ENCODE peak calls at places on chromosomes 1 and 21, in ten cellular contexts. One of them, this sample, is unnamed.

GRCh38 chr1:176416777-176417176 is 46.2 kb upstream of the PAPPA2 start:
- DNase-seq in stomach: no peak
- DNase-seq in stimulated activated CD4-positive, alpha-beta T cell treated with anti-CD3 and anti-CD28 coated beads, TNF-alpha, amount 100 ng/mL, for 1 hour: no peak
- DNase-seq in colonic mucosa: no peak
- DNase-seq in breast epithelium: no peak
- DNase-seq in caudate nucleus: no peak
- DNase-seq in RPMI7951: no peak
- DNase-seq in heart left ventricle: no peak
- DNase-seq in GM12865: no peak
- DNase-seq in immature natural killer cell: no peak
- DNase-seq in this sample: no peak

GRCh38 chr1:52669696-52670095 is 28.5 kb downstream of the COA7 start:
- DNase-seq in stomach: no peak
- DNase-seq in stimulated activated CD4-positive, alpha-beta T cell treated with anti-CD3 and anti-CD28 coated beads, TNF-alpha, amount 100 ng/mL, for 1 hour: no peak
- DNase-seq in colonic mucosa: no peak
- DNase-seq in breast epithelium: no peak
- DNase-seq in caudate nucleus: no peak
- DNase-seq in RPMI7951: no peak
- DNase-seq in heart left ventricle: no peak
- DNase-seq in GM12865: no peak
- DNase-seq in immature natural killer cell: no peak
- DNase-seq in this sample: no peak

GRCh38 chr1:55526716-55527115 is 311.6 kb upstream of the USP24 start:
- DNase-seq in stomach: no peak
- DNase-seq in stimulated activated CD4-positive, alpha-beta T cell treated with anti-CD3 and anti-CD28 coated beads, TNF-alpha, amount 100 ng/mL, for 1 hour: no peak
- DNase-seq in colonic mucosa: no peak
- DNase-seq in breast epithelium: no peak
- DNase-seq in caudate nucleus: no peak
- DNase-seq in RPMI7951: no peak
- DNase-seq in heart left ventricle: no peak
- DNase-seq in GM12865: no peak
- DNase-seq in immature natural killer cell: no peak
- DNase-seq in this sample: no peak

GRCh38 chr1:160376525-160377131 is 9.8 kb downstream of the NHLH1 start:
- DNase-seq in stomach: no peak
- DNase-seq in stimulated activated CD4-positive, alpha-beta T cell treated with anti-CD3 and anti-CD28 coated beads, TNF-alpha, amount 100 ng/mL, for 1 hour: no peak
- DNase-seq in colonic mucosa: peak; percentile 37
- DNase-seq in breast epithelium: no peak
- DNase-seq in caudate nucleus: peak; percentile 80
- DNase-seq in RPMI7951: peak; percentile 62
- DNase-seq in heart left ventricle: no peak
- DNase-seq in GM12865: peak; percentile 73
- DNase-seq in immature natural killer cell: peak; percentile 40
- DNase-seq in this sample: peak; percentile 11

GRCh38 chr21:27480841-27481261 is 514.0 kb upstream of the ADAMTS5 start:
- DNase-seq in stomach: no peak
- DNase-seq in stimulated activated CD4-positive, alpha-beta T cell treated with anti-CD3 and anti-CD28 coated beads, TNF-alpha, amount 100 ng/mL, for 1 hour: no peak
- DNase-seq in colonic mucosa: no peak
- DNase-seq in breast epithelium: peak; percentile 32
- DNase-seq in caudate nucleus: no peak
- DNase-seq in RPMI7951: peak; percentile 58
- DNase-seq in heart left ventricle: no peak
- DNase-seq in GM12865: peak; percentile 0
- DNase-seq in immature natural killer cell: no peak
- DNase-seq in this sample: no peak

GRCh38 chr1:175678471-175678870 is 64.9 kb downstream of the TNR start:
- DNase-seq in stomach: no peak
- DNase-seq in stimulated activated CD4-positive, alpha-beta T cell treated with anti-CD3 and anti-CD28 coated beads, TNF-alpha, amount 100 ng/mL, for 1 hour: no peak
- DNase-seq in colonic mucosa: no peak
- DNase-seq in breast epithelium: no peak
- DNase-seq in caudate nucleus: no peak
- DNase-seq in RPMI7951: peak; percentile 12
- DNase-seq in heart left ventricle: no peak
- DNase-seq in GM12865: no peak
- DNase-seq in immature natural killer cell: no peak
- DNase-seq in this sample: no peak

GRCh38 chr1:205248793-205249601 is 21.3 kb downstream of the TMCC2 start:
- DNase-seq in stomach: peak; percentile 77
- DNase-seq in stimulated activated CD4-positive, alpha-beta T cell treated with anti-CD3 and anti-CD28 coated beads, TNF-alpha, amount 100 ng/mL, for 1 hour: no peak
- DNase-seq in colonic mucosa: peak; percentile 72
- DNase-seq in breast epithelium: no peak
- DNase-seq in caudate nucleus: peak; percentile 72
- DNase-seq in RPMI7951: no peak
- DNase-seq in heart left ventricle: no peak
- DNase-seq in GM12865: no peak
- DNase-seq in immature natural killer cell: no peak
- DNase-seq in this sample: no peak

GRCh38 chr21:26795866-26796329 is 49.3 kb downstream of the ADAMTS1 start:
- DNase-seq in stomach: peak; percentile 32
- DNase-seq in stimulated activated CD4-positive, alpha-beta T cell treated with anti-CD3 and anti-CD28 coated beads, TNF-alpha, amount 100 ng/mL, for 1 hour: no peak
- DNase-seq in colonic mucosa: peak; percentile 72
- DNase-seq in breast epithelium: no peak
- DNase-seq in caudate nucleus: peak; percentile 72
- DNase-seq in RPMI7951: peak; percentile 77
- DNase-seq in heart left ventricle: peak; percentile 77
- DNase-seq in GM12865: no peak
- DNase-seq in immature natural killer cell: no peak
- DNase-seq in this sample: no peak

GRCh38 chr1:238239343-238239742 is 348.6 kb upstream of the ZP4 start:
- DNase-seq in stomach: no peak
- DNase-seq in stimulated activated CD4-positive, alpha-beta T cell treated with anti-CD3 and anti-CD28 coated beads, TNF-alpha, amount 100 ng/mL, for 1 hour: no peak
- DNase-seq in colonic mucosa: no peak
- DNase-seq in breast epithelium: no peak
- DNase-seq in caudate nucleus: no peak
- DNase-seq in RPMI7951: no peak
- DNase-seq in heart left ventricle: no peak
- DNase-seq in GM12865: no peak
- DNase-seq in immature natural killer cell: no peak
- DNase-seq in this sample: no peak

GRCh38 chr21:34647552-34647951 is 21.2 kb upstream of the CLIC6 start:
- DNase-seq in stomach: peak; percentile 45
- DNase-seq in stimulated activated CD4-positive, alpha-beta T cell treated with anti-CD3 and anti-CD28 coated beads, TNF-alpha, amount 100 ng/mL, for 1 hour: no peak
- DNase-seq in colonic mucosa: no peak
- DNase-seq in breast epithelium: no peak
- DNase-seq in caudate nucleus: no peak
- DNase-seq in RPMI7951: no peak
- DNase-seq in heart left ventricle: no peak
- DNase-seq in GM12865: no peak
- DNase-seq in immature natural killer cell: no peak
- DNase-seq in this sample: no peak

GRCh38 chr1:65027699-65028358 is 61.5 kb upstream of the JAK1 start:
- DNase-seq in stomach: peak; percentile 84
- DNase-seq in stimulated activated CD4-positive, alpha-beta T cell treated with anti-CD3 and anti-CD28 coated beads, TNF-alpha, amount 100 ng/mL, for 1 hour: no peak
- DNase-seq in colonic mucosa: peak; percentile 73
- DNase-seq in breast epithelium: peak; percentile 78
- DNase-seq in caudate nucleus: no peak
- DNase-seq in RPMI7951: no peak
- DNase-seq in heart left ventricle: peak; percentile 64
- DNase-seq in GM12865: no peak
- DNase-seq in immature natural killer cell: no peak
- DNase-seq in this sample: no peak

GRCh38 chr1:995665-996633 is 3.9 kb downstream of the HES4 start:
- DNase-seq in stomach: no peak
- DNase-seq in stimulated activated CD4-positive, alpha-beta T cell treated with anti-CD3 and anti-CD28 coated beads, TNF-alpha, amount 100 ng/mL, for 1 hour: no peak
- DNase-seq in colonic mucosa: no peak
- DNase-seq in breast epithelium: no peak
- DNase-seq in caudate nucleus: no peak
- DNase-seq in RPMI7951: no peak
- DNase-seq in heart left ventricle: no peak
- DNase-seq in GM12865: no peak
- DNase-seq in immature natural killer cell: no peak
- DNase-seq in this sample: no peak

GRCh38 chr1:175338447-175339135 is 146.0 kb upstream of the KIAA0040 start:
- DNase-seq in stomach: no peak
- DNase-seq in stimulated activated CD4-positive, alpha-beta T cell treated with anti-CD3 and anti-CD28 coated beads, TNF-alpha, amount 100 ng/mL, for 1 hour: peak; percentile 17
- DNase-seq in colonic mucosa: peak; percentile 23
- DNase-seq in breast epithelium: no peak
- DNase-seq in caudate nucleus: no peak
- DNase-seq in RPMI7951: no peak
- DNase-seq in heart left ventricle: no peak
- DNase-seq in GM12865: peak; percentile 71
- DNase-seq in immature natural killer cell: peak; percentile 18
- DNase-seq in this sample: peak; percentile 30

GRCh38 chr1:100443739-100444571 is 91.6 kb downstream of the CDC14A start:
- DNase-seq in stomach: no peak
- DNase-seq in stimulated activated CD4-positive, alpha-beta T cell treated with anti-CD3 and anti-CD28 coated beads, TNF-alpha, amount 100 ng/mL, for 1 hour: no peak
- DNase-seq in colonic mucosa: no peak
- DNase-seq in breast epithelium: no peak
- DNase-seq in caudate nucleus: no peak
- DNase-seq in RPMI7951: peak; percentile 18
- DNase-seq in heart left ventricle: no peak
- DNase-seq in GM12865: peak; percentile 52
- DNase-seq in immature natural killer cell: no peak
- DNase-seq in this sample: peak; percentile 22

GRCh38 chr1:26575350-26575747 is 45.8 kb downstream of the RPS6KA1 start:
- DNase-seq in stomach: no peak
- DNase-seq in stimulated activated CD4-positive, alpha-beta T cell treated with anti-CD3 and anti-CD28 coated beads, TNF-alpha, amount 100 ng/mL, for 1 hour: no peak
- DNase-seq in colonic mucosa: no peak
- DNase-seq in breast epithelium: no peak
- DNase-seq in caudate nucleus: no peak
- DNase-seq in RPMI7951: no peak
- DNase-seq in heart left ventricle: no peak
- DNase-seq in GM12865: no peak
- DNase-seq in immature natural killer cell: no peak
- DNase-seq in this sample: no peak

This sample was measured in activated T-helper 1 cell treated with anti-CD3 and anti-CD28 coated beads, Interleukin-12 subunit alpha, Interleukin-12 subunit beta, Interleukin-2, Interleukin-4 antibody, amounts not matched to agents 30 ng/mL and 10 ng/mL and 1 ng/mL, durations not matched to agents 14 hours and 24 hours and 36 hours.